ENCODE peak calls at places on chromosomes 11 and 22, in seven cellular contexts. I, Q, K, P, Z, B and N are unnamed samples.
A peak's percentile ranks its signal among the peaks of the same experiment; 100 is the strongest.

GRCh38 chr11:65316979-65317786 is 2.5 kb downstream of the CDC42EP2 start:
- DNase-seq in Z (no peak), I (peak; percentile 85), Q (no peak), B (peak; percentile 78), K (peak; percentile 84), P (no peak), N (peak; percentile 37)

GRCh38 chr11:82899191-82899820 is 924 bp downstream of the PRCP start:
- DNase-seq in Q (no peak), B (no peak), Z (peak; percentile 60), I (no peak), P (no peak), K (no peak), N (no peak)

GRCh38 chr22:23401111-23401909 is 178.8 kb downstream of the IGLL1 start:
- DNase-seq in Z (no peak), B (no peak), Q (no peak), K (peak; percentile 75), I (no peak), P (peak; percentile 68), N (peak; percentile 8)

GRCh38 chr22:38696606-38697005 is 4.1 kb downstream of the JOSD1 start:
- DNase-seq in B (no peak), Z (no peak), Q (no peak), I (no peak), P (peak; percentile 80), K (peak; percentile 92), N (peak; percentile 78)

GRCh38 chr22:49235463-49236300 is 592.0 kb downstream of the BRD1 start:
- DNase-seq in K (no peak), B (no peak), Z (no peak), P (no peak), Q (no peak), I (no peak), N (no peak)

GRCh38 chr11:1647901-1648721 is 18.5 kb downstream of the KRTAP5-5 start:
- DNase-seq in P (no peak), Z (no peak), B (no peak), I (no peak), K (no peak), Q (no peak), N (no peak)

GRCh38 chr11:62108971-62109391 is 14.8 kb upstream of the INCENP start:
- DNase-seq in Q (no peak), Z (no peak), B (no peak), P (peak; percentile 29), K (peak; percentile 66), I (no peak), N (no peak)

GRCh38 chr22:44685384-44686056 is 16.5 kb upstream of the PRR5 start:
- DNase-seq in P (peak; percentile 52), B (peak; percentile 34), Z (peak; percentile 64), Q (no peak), K (peak; percentile 51), I (no peak), N (peak; percentile 93)

GRCh38 chr11:22957890-22958289 is 97.6 kb upstream of the CCDC179 start:
- DNase-seq in I (no peak), K (no peak), P (no peak), B (no peak), Q (no peak), Z (no peak), N (no peak)

GRCh38 chr11:85182437-85183109 is 444.6 kb downstream of the DLG2 start:
- DNase-seq in Z (peak; percentile 49), K (peak; percentile 35), B (no peak), I (no peak), P (peak; percentile 73), Q (no peak), N (no peak)

GRCh38 chr22:17307566-17307965 is 61.7 kb upstream of the CECR2 start:
- DNase-seq in Z (no peak), P (no peak), K (no peak), Q (no peak), I (no peak), B (no peak), N (no peak)

GRCh38 chr11:17259931-17260499 is 16.5 kb upstream of the NUCB2 start:
- DNase-seq in B (no peak), K (no peak), Q (no peak), I (no peak), Z (no peak), P (no peak), N (no peak)

GRCh38 chr11:87879118-87879517 is 296.1 kb downstream of the RAB38 start:
- DNase-seq in Z (no peak), Q (no peak), K (no peak), B (no peak), I (no peak), P (peak; percentile 43), N (no peak)

GRCh38 chr11:34978236-34979191 is 62.1 kb downstream of the PDHX start:
- DNase-seq in B (no peak), I (no peak), K (no peak), Q (no peak), P (no peak), Z (no peak), N (no peak)

GRCh38 chr22:23392420-23393121 is 187.5 kb downstream of the IGLL1 start:
- DNase-seq in I (no peak), B (no peak), P (no peak), Q (no peak), Z (no peak), K (no peak), N (no peak)

GRCh38 chr22:35328472-35328885 is 28.8 kb downstream of the TOM1 start:
- DNase-seq in P (no peak), Q (no peak), I (peak; percentile 45), Z (no peak), B (no peak), K (no peak), N (no peak)

GRCh38 chr22:35329114-35329847 is 29.6 kb downstream of the TOM1 start:
- DNase-seq in P (no peak), I (no peak), B (no peak), Q (no peak), K (no peak), Z (no peak), N (no peak)

GRCh38 chr22:35333220-35333619 is 33.5 kb downstream of the TOM1 start:
- DNase-seq in Q (no peak), K (no peak), B (no peak), P (no peak), I (no peak), Z (no peak), N (no peak)

GRCh38 chr22:35327690-35328471 is 28.2 kb downstream of the TOM1 start:
- DNase-seq in Q (no peak), I (no peak), K (no peak), Z (no peak), P (no peak), B (no peak), N (no peak)

GRCh38 chr22:35330258-35330861 is 30.7 kb downstream of the TOM1 start:
- DNase-seq in I (peak; percentile 90), Z (peak; percentile 54), Q (no peak), K (peak; percentile 86), P (peak; percentile 65), B (peak; percentile 87), N (no peak)
- H3K27ac ChIP-seq in I (peak overlapping the region; percentile 75), Z (no peak overlapping the region), Q (peak overlapping the region; percentile 60), K (peak overlapping the region; percentile 85), P (no peak overlapping the region), B (peak overlapping the region; percentile 26), N (no peak overlapping the region)

DNA sequence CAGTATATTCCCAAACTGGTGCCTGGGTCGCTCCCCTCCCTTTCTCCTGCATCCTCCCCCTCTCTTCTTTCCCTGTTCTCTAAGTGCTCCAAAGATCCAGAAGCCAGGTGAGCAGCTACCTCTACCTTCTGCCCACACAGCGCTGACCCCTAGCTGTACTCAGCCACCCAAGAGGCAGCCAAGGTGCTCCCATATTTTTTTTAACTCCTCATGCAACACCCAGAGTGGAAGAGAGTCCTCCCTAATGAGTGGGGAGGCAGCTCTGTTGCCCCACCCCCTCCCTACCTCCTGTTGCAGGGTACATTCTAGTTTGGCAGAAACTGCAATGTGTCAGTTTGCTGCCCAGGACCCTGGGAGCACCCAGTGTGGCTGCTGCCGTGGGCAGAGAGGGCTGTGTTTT is 40.2 kb downstream of the RPL27A start:
- DNase-seq in K (no peak), I (no peak), Z (no peak), Q (no peak), P (no peak), B (no peak), N (no peak)
- H3K27ac ChIP-seq in K (peak overlapping the region; percentile 99), I (peak overlapping the region; percentile 85), Z (no peak overlapping the region), Q (peak overlapping the region; percentile 17), P (no peak overlapping the region), B (peak overlapping the region; percentile 62), N (no peak overlapping the region)

DNA sequence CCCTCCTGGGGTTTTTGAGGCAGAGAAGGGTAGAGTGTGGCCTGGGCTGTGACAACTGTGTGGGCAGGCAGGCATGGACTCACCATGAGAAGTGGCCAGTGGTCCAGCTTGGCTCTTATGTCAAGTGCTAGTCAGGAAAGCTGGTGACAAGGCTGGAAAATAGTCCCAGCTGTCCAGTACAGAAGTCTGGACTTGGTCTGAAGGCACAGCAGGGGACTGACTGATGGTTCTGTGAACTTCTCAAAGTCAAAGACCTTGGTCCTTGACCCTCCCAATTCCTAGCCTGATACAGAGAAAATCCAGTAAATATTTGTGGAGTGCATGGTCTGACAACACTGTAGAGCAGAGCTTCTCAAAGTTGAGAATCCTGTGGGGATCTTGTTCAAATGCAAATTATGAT is 1.7 kb downstream of the PPFIBP2 start:
- DNase-seq in Q (no peak), Z (no peak), I (no peak), K (no peak), B (no peak), P (no peak), N (no peak)
- H3K27ac ChIP-seq in Q (peak overlapping the region; percentile 34), Z (peak overlapping the region; percentile 97), I (no peak overlapping the region), K (no peak overlapping the region), B (no peak overlapping the region), P (no peak overlapping the region), N (no peak overlapping the region)

GRCh38 chr22:25969286-25969685 is 200.0 kb upstream of the SEZ6L start:
- DNase-seq in K (no peak), P (no peak), B (no peak), I (no peak), Z (no peak), Q (no peak), N (no peak)

GRCh38 chr22:25972397-25972796 is 196.9 kb upstream of the SEZ6L start:
- DNase-seq in I (no peak), B (no peak), P (no peak), Q (no peak), Z (no peak), K (no peak), N (no peak)

GRCh38 chr22:25970996-25971811 is 198.1 kb upstream of the SEZ6L start:
- DNase-seq in P (no peak), K (no peak), B (no peak), Z (no peak), I (no peak), Q (peak; percentile 16), N (no peak)

GRCh38 chr22:25969901-25970300 is 199.4 kb upstream of the SEZ6L start:
- DNase-seq in B (no peak), Z (no peak), P (no peak), K (no peak), Q (no peak), I (no peak), N (no peak)

DNA sequence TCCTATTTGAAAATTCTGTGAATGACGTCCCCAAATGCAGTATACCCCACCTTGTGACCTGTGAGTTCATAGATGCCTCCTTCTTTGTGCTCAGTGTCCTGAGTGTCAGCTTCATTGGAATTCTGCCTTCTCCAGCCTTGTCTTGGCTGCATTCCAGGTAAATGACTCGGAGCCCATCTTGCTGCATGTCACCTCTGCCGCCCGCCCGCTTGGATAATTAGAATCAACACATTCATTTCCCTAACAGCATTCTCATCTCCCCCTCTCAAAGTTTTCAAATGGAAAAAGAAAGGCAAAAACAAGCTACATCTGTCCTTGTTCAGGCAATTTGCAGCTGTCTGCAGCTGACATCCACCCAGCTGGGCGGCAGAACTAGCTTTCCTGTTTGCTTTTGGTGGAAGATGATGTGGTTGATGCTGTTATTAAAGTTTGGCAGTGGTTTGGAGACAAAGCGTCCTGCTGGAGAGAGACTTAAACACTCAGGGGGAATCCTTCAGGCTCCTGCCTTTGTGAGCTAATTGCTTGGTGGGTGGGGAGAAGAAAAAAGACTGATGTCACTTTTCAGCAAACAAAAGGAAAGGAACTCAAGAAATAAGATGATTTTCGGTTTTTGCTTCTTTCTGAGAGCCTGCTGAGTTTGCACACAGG is 198.8 kb upstream of the SEZ6L start:
- DNase-seq in K (no peak), I (peak; percentile 49), B (no peak), Q (peak; percentile 50), Z (no peak), P (no peak), N (no peak)
- H3K27ac ChIP-seq in K (no peak overlapping the region), I (peak overlapping the region; percentile 36), B (no peak overlapping the region), Q (no peak overlapping the region), Z (no peak overlapping the region), P (no peak overlapping the region), N (no peak overlapping the region)